ENCODE peak calls at places on chromosomes 5 and 9, in four cellular contexts. J, Z, Y and H are unnamed samples.

GRCh38 chr9:88533951-88534455 is 975 bp upstream of the NXNL2 start:
- DNase-seq in J (peak), Z (no peak), Y (no peak), H (peak)

GRCh38 chr9:129569506-129570449 is 51.1 kb downstream of the C9orf50 start:
- DNase-seq in J (peak), Z (no peak), Y (no peak), H (no peak)

GRCh38 chr5:4630031-4630430 is 510.1 kb upstream of the ADAMTS16 start:
- DNase-seq in J (no peak), Z (no peak), Y (no peak), H (no peak)

GRCh38 chr9:131103024-131103423 is 6.7 kb downstream of the AIF1L start:
- DNase-seq in J (no peak), Z (no peak), Y (no peak), H (no peak)

GRCh38 chr5:68644971-68645370 is 429.4 kb downstream of the PIK3R1 start:
- DNase-seq in J (no peak), Z (no peak), Y (peak), H (no peak)

GRCh38 chr9:37302277-37302676 is 120.2 kb upstream of the GRHPR start:
- DNase-seq in J (no peak), Z (no peak), Y (peak), H (no peak)

GRCh38 chr9:111572945-111573604 is 26.4 kb downstream of the PTGR1 start:
- DNase-seq in J (no peak), Z (no peak), Y (no peak), H (peak)

GRCh38 chr5:142960309-142960696 is 190.1 kb downstream of the ARHGAP26 start:
- DNase-seq in J (no peak), Z (no peak), Y (no peak), H (peak)

GRCh38 chr9:79060726-79061125 is 511.0 kb upstream of the TLE4 start:
- DNase-seq in J (no peak), Z (no peak), Y (no peak), H (no peak)

GRCh38 chr5:107242411-107242810 is 428.3 kb downstream of the EFNA5 start:
- DNase-seq in J (no peak), Z (no peak), Y (no peak), H (no peak)

GRCh38 chr9:127651697-127652610 is 39.9 kb downstream of the STXBP1 start:
- DNase-seq in J (no peak), Z (no peak), Y (no peak), H (no peak)

GRCh38 chr5:125149503-125149902 is 403.1 kb upstream of the ZNF608 start:
- DNase-seq in J (no peak), Z (no peak), Y (no peak), H (peak)

GRCh38 chr9:82606761-82607382 is 456.1 kb downstream of the RASEF start:
- DNase-seq in J (peak), Z (no peak), Y (peak), H (peak)

GRCh38 chr5:95035891-95036675 is 248.8 kb downstream of the MCTP1 start:
- DNase-seq in J (no peak), Z (no peak), Y (no peak), H (peak)

GRCh38 chr5:155587458-155587857 is 573.9 kb downstream of the KIF4B start:
- DNase-seq in J (no peak), Z (no peak), Y (no peak), H (no peak)

GRCh38 chr5:178547753-178548415 is 42.3 kb downstream of the COL23A1 start:
- DNase-seq in J (no peak), Z (no peak), Y (no peak), H (no peak)

GRCh38 chr9:128099932-128100491 is 27.5 kb downstream of the PTGES2 start:
- DNase-seq in J (no peak), Z (no peak), Y (no peak), H (no peak)

GRCh38 chr5:138905541-138905940 is 30.4 kb upstream of the LRRTM2 start:
- DNase-seq in J (no peak), Z (no peak), Y (no peak), H (peak)